ENCODE peak calls at places on chromosome 18, in five cellular contexts. One of them, this sample, is unnamed.

GRCh38 chr18:3329471-3329870 is 67.5 kb downstream of the MYL12B start:
- DNase-seq in K562: no peak
- DNase-seq in HepG2: no peak
- DNase-seq in SK-N-SH: no peak
- DNase-seq in GM12878: no peak
- DNase-seq in this sample: no peak

GRCh38 chr18:26405190-26405781 is 143.1 kb downstream of the KCTD1 start:
- DNase-seq in K562: no peak
- DNase-seq in HepG2: peak
- DNase-seq in SK-N-SH: peak
- DNase-seq in GM12878: no peak
- DNase-seq in this sample: peak

GRCh38 chr18:28823506-28824182 is 646.7 kb upstream of the CDH2 start:
- DNase-seq in K562: no peak
- DNase-seq in HepG2: no peak
- DNase-seq in SK-N-SH: no peak
- DNase-seq in GM12878: no peak
- DNase-seq in this sample: no peak

GRCh38 chr18:48374423-48375149 is 34.6 kb downstream of the ZBTB7C start:
- DNase-seq in K562: no peak
- DNase-seq in HepG2: no peak
- DNase-seq in SK-N-SH: peak
- DNase-seq in GM12878: no peak
- DNase-seq in this sample: no peak

GRCh38 chr18:57891707-57892391 is 88.7 kb upstream of the ATP8B1 start:
- DNase-seq in K562: no peak
- DNase-seq in HepG2: no peak
- DNase-seq in SK-N-SH: no peak
- DNase-seq in GM12878: no peak
- DNase-seq in this sample: no peak

GRCh38 chr18:48898521-48898920 is 52.2 kb downstream of the SMAD7 start:
- DNase-seq in K562: no peak
- DNase-seq in HepG2: no peak
- DNase-seq in SK-N-SH: no peak
- DNase-seq in GM12878: no peak
- DNase-seq in this sample: no peak

GRCh38 chr18:47846431-47846830 is 84.0 kb downstream of the SMAD2 start:
- DNase-seq in K562: no peak
- DNase-seq in HepG2: no peak
- DNase-seq in SK-N-SH: no peak
- DNase-seq in GM12878: no peak
- DNase-seq in this sample: no peak

GRCh38 chr18:50114448-50114847 is 80.5 kb downstream of the MYO5B start:
- DNase-seq in K562: no peak
- DNase-seq in HepG2: no peak
- DNase-seq in SK-N-SH: no peak
- DNase-seq in GM12878: no peak
- DNase-seq in this sample: no peak

GRCh38 chr18:10295751-10296150 is 158.7 kb upstream of the APCDD1 start:
- DNase-seq in K562: no peak
- DNase-seq in HepG2: no peak
- DNase-seq in SK-N-SH: no peak
- DNase-seq in GM12878: no peak
- DNase-seq in this sample: no peak

GRCh38 chr18:52554180-52554579 is 214.2 kb downstream of the DCC start:
- DNase-seq in K562: no peak
- DNase-seq in HepG2: no peak
- DNase-seq in SK-N-SH: no peak
- DNase-seq in GM12878: no peak
- DNase-seq in this sample: no peak

GRCh38 chr18:23207191-23207955 is 72.1 kb downstream of the CABLES1 start:
- DNase-seq in K562: peak
- DNase-seq in HepG2: peak
- DNase-seq in SK-N-SH: no peak
- DNase-seq in GM12878: no peak
- DNase-seq in this sample: peak

GRCh38 chr18:11695736-11696135 is 6.7 kb downstream of the GNAL start:
- DNase-seq in K562: no peak
- DNase-seq in HepG2: no peak
- DNase-seq in SK-N-SH: no peak
- DNase-seq in GM12878: no peak
- DNase-seq in this sample: no peak

GRCh38 chr18:31206787-31207381 is 44.2 kb upstream of the DSC1 start:
- DNase-seq in K562: peak
- DNase-seq in HepG2: peak
- DNase-seq in SK-N-SH: peak
- DNase-seq in GM12878: peak
- DNase-seq in this sample: peak

GRCh38 chr18:31064130-31064529 is 21.6 kb upstream of the DSC3 start:
- DNase-seq in K562: no peak
- DNase-seq in HepG2: no peak
- DNase-seq in SK-N-SH: no peak
- DNase-seq in GM12878: peak
- DNase-seq in this sample: no peak

GRCh38 chr18:52465391-52465790 is 125.4 kb downstream of the DCC start:
- DNase-seq in K562: no peak
- DNase-seq in HepG2: no peak
- DNase-seq in SK-N-SH: no peak
- DNase-seq in GM12878: no peak
- DNase-seq in this sample: no peak

DNA sequence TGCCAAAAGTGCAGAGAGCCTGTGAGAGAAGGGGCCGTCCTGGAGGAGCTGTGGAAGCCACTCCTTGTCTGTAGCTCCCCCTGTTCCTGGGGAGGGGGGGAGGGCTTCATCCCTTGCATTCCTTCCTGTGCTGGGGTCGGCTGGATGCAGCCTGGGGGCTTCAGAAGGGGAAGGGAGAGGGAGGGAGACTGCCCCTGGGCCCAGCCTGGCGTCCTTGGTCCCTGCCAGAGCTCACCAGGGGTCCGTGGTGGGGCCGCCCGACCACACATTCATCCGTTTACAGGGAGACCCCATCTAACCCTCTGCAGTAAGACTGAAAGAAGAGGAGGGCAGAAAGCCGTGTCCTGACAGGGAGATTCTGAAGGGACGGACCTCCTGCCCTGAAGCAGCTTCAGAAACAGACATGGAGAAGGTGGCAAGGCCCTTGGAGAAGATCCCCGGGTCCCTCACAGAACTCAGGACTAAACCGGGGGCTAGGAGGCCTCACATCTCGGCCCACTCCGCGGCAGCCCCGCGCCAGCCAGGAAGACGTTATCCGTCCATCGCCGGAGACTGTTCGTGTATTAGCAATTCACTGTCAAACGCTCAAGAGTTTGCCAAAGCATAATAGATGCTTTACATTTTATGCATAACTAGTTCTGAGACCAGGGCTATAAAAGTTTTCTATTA is 258.2 kb upstream of the SALL3 start:
- DNase-seq in K562: no peak
- DNase-seq in HepG2: no peak
- DNase-seq in SK-N-SH: no peak
- DNase-seq in GM12878: no peak
- DNase-seq in this sample: no peak
- TF ChIP-seq MXI1 in K562: no peak
- TF ChIP-seq MXI1 in HepG2: no peak
- TF ChIP-seq MXI1 in SK-N-SH: no peak
- TF ChIP-seq MXI1 in GM12878: no peak
- TF ChIP-seq MXI1 in this sample: no peak

GRCh38 chr18:13688191-13689136 is 37.9 kb downstream of the FAM210A start:
- DNase-seq in K562: no peak
- DNase-seq in HepG2: no peak
- DNase-seq in SK-N-SH: no peak
- DNase-seq in GM12878: no peak
- DNase-seq in this sample: no peak
- TF ChIP-seq MXI1 in K562: no peak
- TF ChIP-seq MXI1 in HepG2: no peak
- TF ChIP-seq MXI1 in SK-N-SH: no peak
- TF ChIP-seq MXI1 in GM12878: no peak
- TF ChIP-seq MXI1 in this sample: no peak

DNA sequence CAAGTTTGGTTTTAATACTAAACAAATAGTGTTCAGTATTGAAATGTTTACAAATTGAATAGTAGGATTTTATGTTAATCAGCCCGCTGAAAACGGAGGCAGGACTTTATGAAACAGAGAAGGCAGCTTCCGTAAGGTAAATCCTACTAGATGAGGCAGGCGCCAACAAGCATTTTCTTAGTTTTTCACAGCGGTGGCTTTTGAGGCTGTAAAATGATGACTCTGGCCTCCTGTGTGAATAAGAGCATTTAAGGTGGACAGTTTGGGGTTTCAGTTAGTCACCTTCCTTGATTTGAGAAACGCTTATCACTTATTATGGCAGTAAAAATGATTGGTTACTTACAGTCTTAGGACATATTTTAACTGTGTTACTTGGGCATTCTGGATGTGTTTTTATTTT is 212.9 kb downstream of the PTGR3 start:
- DNase-seq in K562: no peak
- DNase-seq in HepG2: no peak
- DNase-seq in SK-N-SH: no peak
- DNase-seq in GM12878: no peak
- DNase-seq in this sample: no peak
- TF ChIP-seq MXI1 in K562: no peak
- TF ChIP-seq MXI1 in HepG2: no peak
- TF ChIP-seq MXI1 in SK-N-SH: no peak
- TF ChIP-seq MXI1 in GM12878: no peak
- TF ChIP-seq MXI1 in this sample: no peak

DNA sequence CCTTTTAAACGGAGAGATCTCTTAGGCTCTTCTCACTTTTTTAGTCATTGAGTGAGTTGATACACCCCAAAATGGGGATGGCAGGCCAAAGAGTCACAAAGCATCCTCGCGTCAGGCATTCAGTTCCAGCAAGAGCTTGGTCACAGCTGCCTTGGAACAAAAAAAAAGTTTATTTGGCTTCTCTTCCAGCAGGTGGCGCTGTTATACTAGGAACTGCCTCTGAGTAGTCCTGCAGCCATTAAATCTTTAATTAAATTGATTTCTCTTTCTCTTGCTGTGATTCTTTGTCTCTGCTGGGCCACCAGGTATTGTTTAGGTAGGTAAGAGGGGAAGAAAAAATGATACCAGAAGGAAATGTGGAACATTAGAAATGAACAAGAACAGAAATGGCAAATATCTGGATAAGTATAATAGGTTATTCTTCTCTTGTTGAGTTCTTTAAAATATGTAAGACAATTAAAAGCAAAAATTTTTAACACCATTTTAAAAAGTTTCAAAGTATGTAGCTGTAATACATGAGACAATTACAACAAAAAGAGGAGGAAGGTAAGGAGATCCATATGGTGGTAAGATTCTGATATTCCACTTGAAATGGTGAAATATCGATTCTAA is 175.1 kb downstream of the GALNT1 start:
- DNase-seq in K562: peak
- DNase-seq in HepG2: peak
- DNase-seq in SK-N-SH: peak
- DNase-seq in GM12878: no peak
- DNase-seq in this sample: peak
- TF ChIP-seq MXI1 in K562: no peak
- TF ChIP-seq MXI1 in HepG2: no peak
- TF ChIP-seq MXI1 in SK-N-SH: no peak
- TF ChIP-seq MXI1 in GM12878: no peak
- TF ChIP-seq MXI1 in this sample: no peak

GRCh38 chr18:62329676-62330454 is 4.8 kb downstream of the TNFRSF11A start:
- DNase-seq in K562: no peak
- DNase-seq in HepG2: peak
- DNase-seq in SK-N-SH: no peak
- DNase-seq in GM12878: no peak
- DNase-seq in this sample: peak
- TF ChIP-seq MXI1 in K562: no peak
- TF ChIP-seq MXI1 in HepG2: no peak
- TF ChIP-seq MXI1 in SK-N-SH: no peak
- TF ChIP-seq MXI1 in GM12878: no peak
- TF ChIP-seq MXI1 in this sample: peak

GRCh38 chr18:45324489-45325111 is 290.7 kb upstream of the SLC14A2 start:
- DNase-seq in K562: no peak
- DNase-seq in HepG2: no peak
- DNase-seq in SK-N-SH: no peak
- DNase-seq in GM12878: no peak
- DNase-seq in this sample: peak

GRCh38 chr18:45322343-45322742 is 292.9 kb upstream of the SLC14A2 start:
- DNase-seq in K562: no peak
- DNase-seq in HepG2: no peak
- DNase-seq in SK-N-SH: no peak
- DNase-seq in GM12878: no peak
- DNase-seq in this sample: no peak

GRCh38 chr18:45320724-45321123 is 294.6 kb upstream of the SLC14A2 start:
- DNase-seq in K562: no peak
- DNase-seq in HepG2: no peak
- DNase-seq in SK-N-SH: no peak
- DNase-seq in GM12878: no peak
- DNase-seq in this sample: no peak

GRCh38 chr18:45324081-45324480 is 291.2 kb upstream of the SLC14A2 start:
- DNase-seq in K562: no peak
- DNase-seq in HepG2: no peak
- DNase-seq in SK-N-SH: no peak
- DNase-seq in GM12878: no peak
- DNase-seq in this sample: no peak

GRCh38 chr18:45321520-45321919 is 293.8 kb upstream of the SLC14A2 start:
- DNase-seq in K562: no peak
- DNase-seq in HepG2: no peak
- DNase-seq in SK-N-SH: no peak
- DNase-seq in GM12878: no peak
- DNase-seq in this sample: no peak
- TF ChIP-seq MXI1 in K562: no peak
- TF ChIP-seq MXI1 in HepG2: no peak
- TF ChIP-seq MXI1 in SK-N-SH: no peak
- TF ChIP-seq MXI1 in GM12878: no peak
- TF ChIP-seq MXI1 in this sample: no peak

This sample was measured in IMR-90.